ENCODE peak calls at places on chromosomes 1 and 21, in ten cellular contexts. One of them, this sample, is unnamed.

GRCh38 chr21:16554522-16554921 is 824.7 kb downstream of the USP25 start:
- DNase-seq in body of pancreas: no peak
- DNase-seq in tibial nerve: no peak
- DNase-seq in psoas muscle: no peak
- DNase-seq in sigmoid colon: no peak
- DNase-seq in WERI-Rb-1: no peak
- DNase-seq in small intestine: no peak
- DNase-seq in heart left ventricle: peak
- DNase-seq in cardiac muscle cell: peak
- DNase-seq in fibroblast of lung: no peak
- DNase-seq in this sample: no peak

GRCh38 chr1:156677616-156678596 is 699 bp upstream of the NES start:
- DNase-seq in body of pancreas: peak
- DNase-seq in tibial nerve: peak
- DNase-seq in psoas muscle: peak
- DNase-seq in sigmoid colon: peak
- DNase-seq in WERI-Rb-1: peak
- DNase-seq in small intestine: peak
- DNase-seq in heart left ventricle: peak
- DNase-seq in cardiac muscle cell: peak
- DNase-seq in fibroblast of lung: peak
- DNase-seq in this sample: no peak

GRCh38 chr1:245822997-245823396 is 668.2 kb downstream of the KIF26B start:
- DNase-seq in body of pancreas: no peak
- DNase-seq in tibial nerve: no peak
- DNase-seq in psoas muscle: no peak
- DNase-seq in sigmoid colon: no peak
- DNase-seq in WERI-Rb-1: no peak
- DNase-seq in small intestine: no peak
- DNase-seq in heart left ventricle: no peak
- DNase-seq in cardiac muscle cell: peak
- DNase-seq in fibroblast of lung: peak
- DNase-seq in this sample: no peak

GRCh38 chr1:17671741-17672140 is 83.4 kb upstream of the ACTL8 start:
- DNase-seq in body of pancreas: no peak
- DNase-seq in tibial nerve: no peak
- DNase-seq in psoas muscle: no peak
- DNase-seq in sigmoid colon: no peak
- DNase-seq in WERI-Rb-1: peak
- DNase-seq in small intestine: no peak
- DNase-seq in heart left ventricle: no peak
- DNase-seq in cardiac muscle cell: no peak
- DNase-seq in fibroblast of lung: no peak
- DNase-seq in this sample: no peak

GRCh38 chr1:231938651-231939050 is 312.1 kb downstream of the DISC1 start:
- DNase-seq in body of pancreas: no peak
- DNase-seq in tibial nerve: no peak
- DNase-seq in psoas muscle: no peak
- DNase-seq in sigmoid colon: no peak
- DNase-seq in WERI-Rb-1: no peak
- DNase-seq in small intestine: no peak
- DNase-seq in heart left ventricle: no peak
- DNase-seq in cardiac muscle cell: peak
- DNase-seq in fibroblast of lung: peak
- DNase-seq in this sample: no peak

GRCh38 chr1:193685986-193686385 is 499.6 kb upstream of the B3GALT2 start:
- DNase-seq in body of pancreas: no peak
- DNase-seq in tibial nerve: no peak
- DNase-seq in psoas muscle: no peak
- DNase-seq in sigmoid colon: no peak
- DNase-seq in WERI-Rb-1: no peak
- DNase-seq in small intestine: no peak
- DNase-seq in heart left ventricle: no peak
- DNase-seq in cardiac muscle cell: no peak
- DNase-seq in fibroblast of lung: no peak
- DNase-seq in this sample: no peak

GRCh38 chr1:214427871-214428277 is 123.5 kb downstream of the PTPN14 start:
- DNase-seq in body of pancreas: no peak
- DNase-seq in tibial nerve: no peak
- DNase-seq in psoas muscle: no peak
- DNase-seq in sigmoid colon: no peak
- DNase-seq in WERI-Rb-1: no peak
- DNase-seq in small intestine: peak
- DNase-seq in heart left ventricle: no peak
- DNase-seq in cardiac muscle cell: peak
- DNase-seq in fibroblast of lung: peak
- DNase-seq in this sample: peak

GRCh38 chr1:27233677-27234053 is 767 bp upstream of the WDTC1 start:
- DNase-seq in body of pancreas: no peak
- DNase-seq in tibial nerve: peak
- DNase-seq in psoas muscle: no peak
- DNase-seq in sigmoid colon: no peak
- DNase-seq in WERI-Rb-1: peak
- DNase-seq in small intestine: no peak
- DNase-seq in heart left ventricle: no peak
- DNase-seq in cardiac muscle cell: no peak
- DNase-seq in fibroblast of lung: no peak
- DNase-seq in this sample: no peak

GRCh38 chr21:16324630-16325029 is 594.8 kb downstream of the USP25 start:
- DNase-seq in body of pancreas: no peak
- DNase-seq in tibial nerve: no peak
- DNase-seq in psoas muscle: no peak
- DNase-seq in sigmoid colon: no peak
- DNase-seq in WERI-Rb-1: no peak
- DNase-seq in small intestine: no peak
- DNase-seq in heart left ventricle: no peak
- DNase-seq in cardiac muscle cell: no peak
- DNase-seq in fibroblast of lung: no peak
- DNase-seq in this sample: no peak

GRCh38 chr21:39052718-39053117 is 130.5 kb downstream of the PSMG1 start:
- DNase-seq in body of pancreas: no peak
- DNase-seq in tibial nerve: no peak
- DNase-seq in psoas muscle: no peak
- DNase-seq in sigmoid colon: no peak
- DNase-seq in WERI-Rb-1: no peak
- DNase-seq in small intestine: no peak
- DNase-seq in heart left ventricle: no peak
- DNase-seq in cardiac muscle cell: no peak
- DNase-seq in fibroblast of lung: no peak
- DNase-seq in this sample: no peak

GRCh38 chr1:230112131-230112701 is 45.2 kb downstream of the GALNT2 start:
- DNase-seq in body of pancreas: no peak
- DNase-seq in tibial nerve: no peak
- DNase-seq in psoas muscle: peak
- DNase-seq in sigmoid colon: no peak
- DNase-seq in WERI-Rb-1: peak
- DNase-seq in small intestine: no peak
- DNase-seq in heart left ventricle: no peak
- DNase-seq in cardiac muscle cell: no peak
- DNase-seq in fibroblast of lung: peak
- DNase-seq in this sample: no peak

GRCh38 chr1:230112782-230113181 is 45.7 kb downstream of the GALNT2 start:
- DNase-seq in body of pancreas: no peak
- DNase-seq in tibial nerve: no peak
- DNase-seq in psoas muscle: peak
- DNase-seq in sigmoid colon: no peak
- DNase-seq in WERI-Rb-1: no peak
- DNase-seq in small intestine: no peak
- DNase-seq in heart left ventricle: no peak
- DNase-seq in cardiac muscle cell: no peak
- DNase-seq in fibroblast of lung: no peak
- DNase-seq in this sample: no peak

GRCh38 chr1:230114245-230114651 is 47.2 kb downstream of the GALNT2 start:
- DNase-seq in body of pancreas: no peak
- DNase-seq in tibial nerve: no peak
- DNase-seq in psoas muscle: no peak
- DNase-seq in sigmoid colon: no peak
- DNase-seq in WERI-Rb-1: no peak
- DNase-seq in small intestine: no peak
- DNase-seq in heart left ventricle: no peak
- DNase-seq in cardiac muscle cell: peak
- DNase-seq in fibroblast of lung: peak
- DNase-seq in this sample: no peak

GRCh38 chr1:230113230-230113604 is 46.2 kb downstream of the GALNT2 start:
- DNase-seq in body of pancreas: no peak
- DNase-seq in tibial nerve: no peak
- DNase-seq in psoas muscle: peak
- DNase-seq in sigmoid colon: no peak
- DNase-seq in WERI-Rb-1: no peak
- DNase-seq in small intestine: peak
- DNase-seq in heart left ventricle: no peak
- DNase-seq in cardiac muscle cell: no peak
- DNase-seq in fibroblast of lung: no peak
- DNase-seq in this sample: no peak

GRCh38 chr1:230113605-230114241 is 46.7 kb downstream of the GALNT2 start:
- DNase-seq in body of pancreas: no peak
- DNase-seq in tibial nerve: peak
- DNase-seq in psoas muscle: peak
- DNase-seq in sigmoid colon: peak
- DNase-seq in WERI-Rb-1: no peak
- DNase-seq in small intestine: no peak
- DNase-seq in heart left ventricle: peak
- DNase-seq in cardiac muscle cell: peak
- DNase-seq in fibroblast of lung: peak
- DNase-seq in this sample: no peak
- H3K27ac ChIP-seq in body of pancreas: peak
- H3K27ac ChIP-seq in tibial nerve: peak
- H3K27ac ChIP-seq in psoas muscle: peak
- H3K27ac ChIP-seq in sigmoid colon: peak
- H3K27ac ChIP-seq in WERI-Rb-1: no peak
- H3K27ac ChIP-seq in small intestine: peak
- H3K27ac ChIP-seq in heart left ventricle: peak
- H3K27ac ChIP-seq in cardiac muscle cell: peak
- H3K27ac ChIP-seq in fibroblast of lung: peak
- H3K27ac ChIP-seq in this sample: no peak

DNA sequence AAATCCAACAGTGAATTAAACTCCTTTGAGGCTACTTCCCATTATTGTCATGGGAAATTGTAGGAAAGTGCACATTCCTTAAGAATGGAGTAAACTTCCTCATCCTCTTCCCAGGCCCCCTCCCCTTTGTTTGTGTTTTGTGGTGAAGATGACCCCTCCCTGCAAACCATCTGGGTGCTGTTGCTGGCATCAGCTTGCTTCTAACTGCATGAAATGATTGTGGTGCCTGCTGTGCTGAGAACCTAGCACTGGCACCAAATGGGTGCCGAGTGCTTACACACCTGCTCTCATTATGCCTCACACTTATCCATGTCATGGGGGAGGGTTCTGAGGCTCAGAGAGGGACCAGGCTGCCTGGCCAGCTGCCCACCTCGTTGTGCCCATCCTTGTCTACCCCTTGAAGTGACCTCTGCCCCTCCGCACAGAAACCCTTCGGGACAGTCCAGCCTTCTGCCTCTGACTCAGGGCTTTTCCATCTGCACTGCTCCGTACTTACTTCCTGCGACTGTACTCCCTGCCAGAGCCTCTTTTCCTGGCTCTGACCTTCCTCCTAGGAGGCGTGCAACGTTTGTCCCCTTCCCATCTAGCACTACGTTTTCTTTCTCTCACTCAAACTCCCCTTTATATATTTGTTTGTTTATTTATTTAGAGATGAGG is 30.6 kb downstream of the CAPN2 start:
- DNase-seq in body of pancreas: no peak
- DNase-seq in tibial nerve: no peak
- DNase-seq in psoas muscle: no peak
- DNase-seq in sigmoid colon: no peak
- DNase-seq in WERI-Rb-1: no peak
- DNase-seq in small intestine: no peak
- DNase-seq in heart left ventricle: no peak
- DNase-seq in cardiac muscle cell: no peak
- DNase-seq in fibroblast of lung: no peak
- DNase-seq in this sample: no peak
- H3K27ac ChIP-seq in body of pancreas: no peak
- H3K27ac ChIP-seq in tibial nerve: no peak
- H3K27ac ChIP-seq in psoas muscle: no peak
- H3K27ac ChIP-seq in sigmoid colon: no peak
- H3K27ac ChIP-seq in WERI-Rb-1: no peak
- H3K27ac ChIP-seq in small intestine: no peak
- H3K27ac ChIP-seq in heart left ventricle: peak
- H3K27ac ChIP-seq in cardiac muscle cell: no peak
- H3K27ac ChIP-seq in fibroblast of lung: no peak
- H3K27ac ChIP-seq in this sample: no peak

DNA sequence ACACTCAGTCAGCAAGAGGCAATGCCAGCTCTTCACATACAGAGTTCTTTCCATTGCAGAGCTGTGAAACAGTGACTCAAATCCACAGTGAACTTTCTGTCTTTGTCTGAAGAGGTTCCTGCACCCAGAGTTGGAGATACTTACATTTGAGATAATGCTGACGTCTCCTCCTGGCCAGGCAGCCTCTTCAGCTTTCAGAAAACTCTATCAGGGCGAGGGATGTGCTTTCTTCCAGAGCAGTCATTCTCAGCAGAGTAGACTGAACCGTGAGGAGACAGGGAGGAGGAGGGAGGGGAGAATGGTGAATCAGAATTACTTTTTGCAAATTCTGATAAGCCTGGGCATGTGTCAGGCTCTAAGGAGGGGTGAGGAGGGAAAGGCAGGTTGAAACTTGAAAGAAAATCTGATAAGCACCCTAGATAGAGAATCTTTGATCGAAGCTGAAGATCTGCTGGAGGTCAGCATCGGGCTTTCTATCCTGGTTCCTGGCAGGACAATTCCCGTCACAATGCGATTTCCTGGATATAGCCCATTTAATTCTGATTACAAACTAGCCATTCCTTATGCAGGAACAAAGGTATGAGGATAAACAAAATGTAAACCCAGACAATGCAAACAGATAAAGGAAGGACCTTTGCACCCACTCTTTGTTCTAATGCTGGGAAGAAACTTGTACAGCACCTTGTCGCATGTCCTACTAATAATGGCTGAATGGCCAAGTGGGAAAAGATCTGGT is 18.9 kb upstream of the NID1 start:
- DNase-seq in body of pancreas: no peak
- DNase-seq in tibial nerve: no peak
- DNase-seq in psoas muscle: no peak
- DNase-seq in sigmoid colon: no peak
- DNase-seq in WERI-Rb-1: peak
- DNase-seq in small intestine: no peak
- DNase-seq in heart left ventricle: no peak
- DNase-seq in cardiac muscle cell: peak
- DNase-seq in fibroblast of lung: peak
- DNase-seq in this sample: no peak
- H3K27ac ChIP-seq in body of pancreas: no peak
- H3K27ac ChIP-seq in tibial nerve: no peak
- H3K27ac ChIP-seq in psoas muscle: no peak
- H3K27ac ChIP-seq in sigmoid colon: no peak
- H3K27ac ChIP-seq in WERI-Rb-1: peak
- H3K27ac ChIP-seq in small intestine: no peak
- H3K27ac ChIP-seq in heart left ventricle: no peak
- H3K27ac ChIP-seq in cardiac muscle cell: peak
- H3K27ac ChIP-seq in fibroblast of lung: no peak
- H3K27ac ChIP-seq in this sample: no peak

DNA sequence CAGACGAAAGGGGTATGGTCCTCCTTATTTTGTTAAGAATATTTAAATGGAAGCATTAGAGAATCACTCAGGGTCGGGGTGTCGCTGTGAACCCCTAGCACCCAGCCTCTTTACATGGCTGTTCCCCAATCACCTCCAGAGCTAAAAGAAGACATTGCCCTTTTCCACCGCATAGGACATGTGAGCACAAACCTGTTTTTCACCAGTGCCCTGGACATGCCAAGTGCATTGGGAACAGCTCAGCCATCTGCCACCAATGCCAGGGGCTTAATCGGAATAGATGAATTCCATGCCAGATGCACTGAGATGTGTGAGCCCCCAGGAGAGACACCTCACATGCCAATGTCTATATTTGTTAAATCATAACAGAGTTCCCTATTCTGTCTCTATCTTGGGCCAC is 33.3 kb downstream of the EIF2D start:
- DNase-seq in body of pancreas: no peak
- DNase-seq in tibial nerve: no peak
- DNase-seq in psoas muscle: no peak
- DNase-seq in sigmoid colon: no peak
- DNase-seq in WERI-Rb-1: no peak
- DNase-seq in small intestine: no peak
- DNase-seq in heart left ventricle: no peak
- DNase-seq in cardiac muscle cell: no peak
- DNase-seq in fibroblast of lung: no peak
- DNase-seq in this sample: no peak
- H3K27ac ChIP-seq in body of pancreas: no peak
- H3K27ac ChIP-seq in tibial nerve: peak
- H3K27ac ChIP-seq in psoas muscle: peak
- H3K27ac ChIP-seq in sigmoid colon: no peak
- H3K27ac ChIP-seq in WERI-Rb-1: no peak
- H3K27ac ChIP-seq in small intestine: peak
- H3K27ac ChIP-seq in heart left ventricle: peak
- H3K27ac ChIP-seq in cardiac muscle cell: no peak
- H3K27ac ChIP-seq in fibroblast of lung: no peak
- H3K27ac ChIP-seq in this sample: no peak

This sample was measured in HL-60.